ENCODE peak calls at places on chromosome 21, in nine cellular contexts. B, L, R, J, Y, S, F, D and W are unnamed samples.

GRCh38 chr21:41678944-41679343 is 87.9 kb downstream of the RIPK4 start:
- DNase-seq in S (peak), F (peak), L (peak), Y (peak), R (peak), D (no peak), J (no peak), B (peak), W (peak)

GRCh38 chr21:34132202-34132601 is 58.8 kb downstream of the MRPS6 start:
- DNase-seq in F (no peak), B (no peak), D (no peak), L (no peak), R (no peak), Y (no peak), S (no peak), J (no peak), W (no peak)

GRCh38 chr21:43954042-43954441 is 58.1 kb upstream of the TRAPPC10 start:
- DNase-seq in L (no peak), Y (no peak), S (no peak), D (no peak), R (no peak), J (no peak), F (no peak), B (no peak), W (no peak)

GRCh38 chr21:32445101-32445500 is 32.6 kb downstream of the EVA1C start:
- DNase-seq in B (no peak), D (no peak), J (no peak), S (no peak), Y (no peak), R (no peak), F (no peak), L (no peak), W (no peak)

GRCh38 chr21:43916691-43917514 is 51.9 kb downstream of the AGPAT3 start:
- DNase-seq in Y (no peak), S (no peak), J (peak), F (no peak), R (no peak), D (peak), B (no peak), L (peak), W (no peak)

GRCh38 chr21:45537746-45538291 is 4.4 kb downstream of the SLC19A1 start:
- DNase-seq in L (no peak), F (no peak), Y (no peak), R (no peak), J (no peak), B (no peak), D (no peak), S (no peak), W (no peak)

GRCh38 chr21:45029968-45030636 is 44.3 kb upstream of the ADARB1 start:
- DNase-seq in L (no peak), D (no peak), Y (no peak), F (peak), S (peak), J (no peak), R (no peak), B (no peak), W (no peak)

GRCh38 chr21:41250519-41250918 is 66.1 kb upstream of the FAM3B start:
- DNase-seq in B (peak), J (no peak), D (no peak), F (no peak), R (no peak), Y (no peak), L (peak), S (no peak), W (no peak)

GRCh38 chr21:39022901-39023693 is 160.2 kb downstream of the PSMG1 start:
- DNase-seq in R (peak), L (no peak), F (no peak), B (peak), S (no peak), D (no peak), J (no peak), Y (peak), W (peak)

GRCh38 chr21:26710155-26710554 is 135.1 kb downstream of the ADAMTS1 start:
- DNase-seq in Y (no peak), F (peak), D (no peak), J (no peak), S (no peak), R (no peak), B (no peak), L (no peak), W (no peak)

GRCh38 chr21:43994085-43994484 is 18.0 kb upstream of the TRAPPC10 start:
- DNase-seq in D (no peak), S (no peak), F (no peak), R (no peak), B (no peak), J (no peak), L (no peak), Y (no peak), W (no peak)

GRCh38 chr21:36183144-36183795 is 26.6 kb downstream of the DOP1B start:
- DNase-seq in L (peak), R (no peak), S (no peak), J (no peak), Y (no peak), D (no peak), B (no peak), F (no peak), W (no peak)

GRCh38 chr21:29300547-29301138 is 1.9 kb downstream of the BACH1 start:
- DNase-seq in Y (no peak), L (no peak), F (no peak), J (no peak), S (no peak), R (peak), D (no peak), B (peak), W (no peak)

GRCh38 chr21:41582866-41583265 is 74.9 kb upstream of the TMPRSS2 start:
- DNase-seq in R (no peak), B (no peak), Y (no peak), D (no peak), J (no peak), F (no peak), L (no peak), S (no peak), W (no peak)

GRCh38 chr21:8991968-8992621 is 1529.3 kb upstream of the TPTE start:
- DNase-seq in D (no peak), J (no peak), B (peak), Y (no peak), L (no peak), F (no peak), R (no peak), S (no peak), W (no peak)

GRCh38 chr21:37868446-37868845 is 47.8 kb downstream of the KCNJ6 start:
- DNase-seq in S (no peak), B (no peak), L (no peak), Y (no peak), R (no peak), J (no peak), F (no peak), D (no peak), W (no peak)

GRCh38 chr21:32834825-32835224 is 63.3 kb upstream of the PAXBP1 start:
- DNase-seq in S (peak), L (no peak), Y (no peak), R (no peak), J (no peak), F (peak), D (no peak), B (no peak), W (no peak)

GRCh38 chr21:35014302-35015044 is 34.6 kb downstream of the RUNX1 start:
- DNase-seq in R (no peak), L (no peak), B (no peak), Y (no peak), J (no peak), F (no peak), D (no peak), S (no peak), W (no peak)

GRCh38 chr21:46550511-46550941 is 54.4 kb downstream of the S100B start:
- DNase-seq in J (no peak), L (no peak), S (no peak), B (no peak), R (no peak), Y (no peak), F (no peak), D (no peak), W (no peak)

GRCh38 chr21:33266784-33267135 is 593 bp downstream of the IL10RB start:
- DNase-seq in R (no peak), Y (no peak), D (peak), B (no peak), S (no peak), F (no peak), J (no peak), L (no peak), W (no peak)

GRCh38 chr21:25834376-25834775 is 99.6 kb downstream of the GABPA start:
- DNase-seq in S (no peak), F (no peak), D (no peak), Y (no peak), L (no peak), B (no peak), R (no peak), J (no peak), W (no peak)

GRCh38 chr21:36965720-36966065 is 776 bp downstream of the HLCS start:
- DNase-seq in L (no peak), Y (no peak), F (no peak), S (no peak), D (no peak), B (no peak), J (no peak), R (no peak), W (no peak)

GRCh38 chr21:20645344-20645743 is 352.9 kb upstream of the NCAM2 start:
- DNase-seq in B (no peak), L (no peak), Y (no peak), D (no peak), J (no peak), R (no peak), F (no peak), S (no peak), W (no peak)

GRCh38 chr21:45438391-45439145 is 33.6 kb downstream of the COL18A1 start:
- DNase-seq in F (no peak), S (no peak), L (no peak), R (no peak), B (no peak), J (no peak), D (no peak), Y (no peak), W (no peak)

GRCh38 chr21:44930543-44930981 is 9.3 kb upstream of the SLX9 start:
- DNase-seq in Y (no peak), S (no peak), R (no peak), B (no peak), L (peak), D (peak), F (no peak), J (no peak), W (no peak)

GRCh38 chr21:24693779-24694178 is 913.5 kb downstream of the MRPL39 start:
- DNase-seq in D (no peak), L (no peak), Y (no peak), F (no peak), R (no peak), B (no peak), S (no peak), J (no peak), W (peak)

GRCh38 chr21:44984428-44984791 is 44.6 kb downstream of the SLX9 start:
- DNase-seq in S (no peak), B (no peak), R (no peak), L (no peak), J (no peak), F (no peak), Y (no peak), D (no peak), W (no peak)

GRCh38 chr21:34970566-34970965 is 78.5 kb downstream of the RUNX1 start:
- DNase-seq in D (no peak), S (no peak), R (no peak), F (no peak), Y (no peak), L (no peak), B (no peak), J (no peak), W (no peak)

GRCh38 chr21:31395268-31395667 is 51.2 kb upstream of the TIAM1 start:
- DNase-seq in J (no peak), Y (no peak), L (no peak), F (no peak), D (no peak), S (no peak), B (no peak), R (no peak), W (no peak)